ENCODE peak calls at places on chromosome 12, in six cellular contexts. One of them, this sample, is unnamed.
A peak's percentile ranks its signal among the peaks of the same experiment; 100 is the strongest.

GRCh38 chr12:130672122-130672825 is 43.8 kb downstream of the RIMBP2 start:
- DNase-seq in T-helper 22 cell: no peak
- DNase-seq in stimulated activated CD8-positive, alpha-beta memory T cell treated with anti-CD3 and anti-CD28 coated beads, Interleukin-2, amount 100 ng/mL, for 48 hours: no peak
- DNase-seq in HS-5: no peak
- DNase-seq in CD4-positive, alpha-beta memory T cell: no peak
- DNase-seq in right lobe of liver: no peak
- DNase-seq in this sample: no peak

GRCh38 chr12:132046561-132046960 is 96.8 kb downstream of the EP400 start:
- DNase-seq in T-helper 22 cell: no peak
- DNase-seq in stimulated activated CD8-positive, alpha-beta memory T cell treated with anti-CD3 and anti-CD28 coated beads, Interleukin-2, amount 100 ng/mL, for 48 hours: no peak
- DNase-seq in HS-5: peak; percentile 6
- DNase-seq in CD4-positive, alpha-beta memory T cell: no peak
- DNase-seq in right lobe of liver: no peak
- DNase-seq in this sample: peak; percentile 82

GRCh38 chr12:3158851-3159465 is 81.8 kb downstream of the TSPAN9 start:
- DNase-seq in T-helper 22 cell: no peak
- DNase-seq in stimulated activated CD8-positive, alpha-beta memory T cell treated with anti-CD3 and anti-CD28 coated beads, Interleukin-2, amount 100 ng/mL, for 48 hours: no peak
- DNase-seq in HS-5: no peak
- DNase-seq in CD4-positive, alpha-beta memory T cell: no peak
- DNase-seq in right lobe of liver: peak; percentile 19
- DNase-seq in this sample: peak; percentile 83

GRCh38 chr12:7806863-7807487 is 17.8 kb downstream of the NANOG start:
- DNase-seq in T-helper 22 cell: no peak
- DNase-seq in stimulated activated CD8-positive, alpha-beta memory T cell treated with anti-CD3 and anti-CD28 coated beads, Interleukin-2, amount 100 ng/mL, for 48 hours: peak; percentile 34
- DNase-seq in HS-5: peak; percentile 65
- DNase-seq in CD4-positive, alpha-beta memory T cell: peak; percentile 43
- DNase-seq in right lobe of liver: peak; percentile 59
- DNase-seq in this sample: peak; percentile 75

GRCh38 chr12:16524378-16524777 is 81.6 kb downstream of the LMO3 start:
- DNase-seq in T-helper 22 cell: no peak
- DNase-seq in stimulated activated CD8-positive, alpha-beta memory T cell treated with anti-CD3 and anti-CD28 coated beads, Interleukin-2, amount 100 ng/mL, for 48 hours: no peak
- DNase-seq in HS-5: no peak
- DNase-seq in CD4-positive, alpha-beta memory T cell: no peak
- DNase-seq in right lobe of liver: no peak
- DNase-seq in this sample: no peak

GRCh38 chr12:30978639-30979038 is 52.1 kb downstream of the TSPAN11 start:
- DNase-seq in T-helper 22 cell: no peak
- DNase-seq in stimulated activated CD8-positive, alpha-beta memory T cell treated with anti-CD3 and anti-CD28 coated beads, Interleukin-2, amount 100 ng/mL, for 48 hours: no peak
- DNase-seq in HS-5: no peak
- DNase-seq in CD4-positive, alpha-beta memory T cell: no peak
- DNase-seq in right lobe of liver: no peak
- DNase-seq in this sample: no peak

GRCh38 chr12:85350356-85350755 is 70.3 kb downstream of the ALX1 start:
- DNase-seq in T-helper 22 cell: no peak
- DNase-seq in stimulated activated CD8-positive, alpha-beta memory T cell treated with anti-CD3 and anti-CD28 coated beads, Interleukin-2, amount 100 ng/mL, for 48 hours: no peak
- DNase-seq in HS-5: no peak
- DNase-seq in CD4-positive, alpha-beta memory T cell: peak; percentile 11
- DNase-seq in right lobe of liver: no peak
- DNase-seq in this sample: no peak

GRCh38 chr12:104720346-104721064 is 237.6 kb downstream of the SLC41A2 start:
- DNase-seq in T-helper 22 cell: peak; percentile 72
- DNase-seq in stimulated activated CD8-positive, alpha-beta memory T cell treated with anti-CD3 and anti-CD28 coated beads, Interleukin-2, amount 100 ng/mL, for 48 hours: peak; percentile 24
- DNase-seq in HS-5: no peak
- DNase-seq in CD4-positive, alpha-beta memory T cell: peak; percentile 87
- DNase-seq in right lobe of liver: no peak
- DNase-seq in this sample: peak; percentile 70

GRCh38 chr12:109461846-109462766 is 15.0 kb downstream of the KCTD10 start:
- DNase-seq in T-helper 22 cell: no peak
- DNase-seq in stimulated activated CD8-positive, alpha-beta memory T cell treated with anti-CD3 and anti-CD28 coated beads, Interleukin-2, amount 100 ng/mL, for 48 hours: no peak
- DNase-seq in HS-5: peak; percentile 95
- DNase-seq in CD4-positive, alpha-beta memory T cell: no peak
- DNase-seq in right lobe of liver: no peak
- DNase-seq in this sample: peak; percentile 92

GRCh38 chr12:106068296-106068695 is 70.5 kb downstream of the NUAK1 start:
- DNase-seq in T-helper 22 cell: no peak
- DNase-seq in stimulated activated CD8-positive, alpha-beta memory T cell treated with anti-CD3 and anti-CD28 coated beads, Interleukin-2, amount 100 ng/mL, for 48 hours: no peak
- DNase-seq in HS-5: no peak
- DNase-seq in CD4-positive, alpha-beta memory T cell: no peak
- DNase-seq in right lobe of liver: no peak
- DNase-seq in this sample: no peak

GRCh38 chr12:14993537-14994266 is 20.9 kb downstream of the PDE6H start:
- DNase-seq in T-helper 22 cell: no peak
- DNase-seq in stimulated activated CD8-positive, alpha-beta memory T cell treated with anti-CD3 and anti-CD28 coated beads, Interleukin-2, amount 100 ng/mL, for 48 hours: no peak
- DNase-seq in HS-5: peak; percentile 38
- DNase-seq in CD4-positive, alpha-beta memory T cell: no peak
- DNase-seq in right lobe of liver: no peak
- DNase-seq in this sample: peak; percentile 46

GRCh38 chr12:50101663-50102062 is 2.1 kb upstream of the GPD1 start:
- DNase-seq in T-helper 22 cell: no peak
- DNase-seq in stimulated activated CD8-positive, alpha-beta memory T cell treated with anti-CD3 and anti-CD28 coated beads, Interleukin-2, amount 100 ng/mL, for 48 hours: no peak
- DNase-seq in HS-5: no peak
- DNase-seq in CD4-positive, alpha-beta memory T cell: no peak
- DNase-seq in right lobe of liver: no peak
- DNase-seq in this sample: peak; percentile 57

GRCh38 chr12:52204931-52205505 is 13.2 kb upstream of the KRT80 start:
- DNase-seq in T-helper 22 cell: no peak
- DNase-seq in stimulated activated CD8-positive, alpha-beta memory T cell treated with anti-CD3 and anti-CD28 coated beads, Interleukin-2, amount 100 ng/mL, for 48 hours: no peak
- DNase-seq in HS-5: no peak
- DNase-seq in CD4-positive, alpha-beta memory T cell: no peak
- DNase-seq in right lobe of liver: peak; percentile 24
- DNase-seq in this sample: no peak

GRCh38 chr12:54024127-54024526 is 4.1 kb upstream of the HOXC6 start:
- DNase-seq in T-helper 22 cell: no peak
- DNase-seq in stimulated activated CD8-positive, alpha-beta memory T cell treated with anti-CD3 and anti-CD28 coated beads, Interleukin-2, amount 100 ng/mL, for 48 hours: no peak
- DNase-seq in HS-5: no peak
- DNase-seq in CD4-positive, alpha-beta memory T cell: no peak
- DNase-seq in right lobe of liver: peak; percentile 16
- DNase-seq in this sample: no peak

GRCh38 chr12:13220848-13221247 is 24.3 kb downstream of the EMP1 start:
- DNase-seq in T-helper 22 cell: no peak
- DNase-seq in stimulated activated CD8-positive, alpha-beta memory T cell treated with anti-CD3 and anti-CD28 coated beads, Interleukin-2, amount 100 ng/mL, for 48 hours: no peak
- DNase-seq in HS-5: peak; percentile 65
- DNase-seq in CD4-positive, alpha-beta memory T cell: no peak
- DNase-seq in right lobe of liver: no peak
- DNase-seq in this sample: no peak

GRCh38 chr12:108827941-108828340 is 29.4 kb downstream of the SSH1 start:
- DNase-seq in T-helper 22 cell: no peak
- DNase-seq in stimulated activated CD8-positive, alpha-beta memory T cell treated with anti-CD3 and anti-CD28 coated beads, Interleukin-2, amount 100 ng/mL, for 48 hours: no peak
- DNase-seq in HS-5: no peak
- DNase-seq in CD4-positive, alpha-beta memory T cell: no peak
- DNase-seq in right lobe of liver: no peak
- DNase-seq in this sample: no peak

GRCh38 chr12:1297206-1297605 is 297.2 kb downstream of the FBXL14 start:
- DNase-seq in T-helper 22 cell: no peak
- DNase-seq in stimulated activated CD8-positive, alpha-beta memory T cell treated with anti-CD3 and anti-CD28 coated beads, Interleukin-2, amount 100 ng/mL, for 48 hours: no peak
- DNase-seq in HS-5: peak; percentile 18
- DNase-seq in CD4-positive, alpha-beta memory T cell: no peak
- DNase-seq in right lobe of liver: no peak
- DNase-seq in this sample: peak; percentile 15

GRCh38 chr12:79347852-79348251 is 342.9 kb downstream of the PAWR start:
- DNase-seq in T-helper 22 cell: no peak
- DNase-seq in stimulated activated CD8-positive, alpha-beta memory T cell treated with anti-CD3 and anti-CD28 coated beads, Interleukin-2, amount 100 ng/mL, for 48 hours: no peak
- DNase-seq in HS-5: no peak
- DNase-seq in CD4-positive, alpha-beta memory T cell: no peak
- DNase-seq in right lobe of liver: no peak
- DNase-seq in this sample: no peak

GRCh38 chr12:14571779-14572178 is 4.1 kb upstream of the PLBD1 start:
- DNase-seq in T-helper 22 cell: no peak
- DNase-seq in stimulated activated CD8-positive, alpha-beta memory T cell treated with anti-CD3 and anti-CD28 coated beads, Interleukin-2, amount 100 ng/mL, for 48 hours: no peak
- DNase-seq in HS-5: no peak
- DNase-seq in CD4-positive, alpha-beta memory T cell: no peak
- DNase-seq in right lobe of liver: no peak
- DNase-seq in this sample: no peak

GRCh38 chr12:101792046-101792931 is 38.5 kb downstream of the GNPTAB start:
- DNase-seq in T-helper 22 cell: no peak
- DNase-seq in stimulated activated CD8-positive, alpha-beta memory T cell treated with anti-CD3 and anti-CD28 coated beads, Interleukin-2, amount 100 ng/mL, for 48 hours: no peak
- DNase-seq in HS-5: no peak
- DNase-seq in CD4-positive, alpha-beta memory T cell: no peak
- DNase-seq in right lobe of liver: no peak
- DNase-seq in this sample: peak; percentile 9

GRCh38 chr12:25052191-25053020 is 103.5 kb upstream of the BCAT1 start:
- DNase-seq in T-helper 22 cell: peak; percentile 34
- DNase-seq in stimulated activated CD8-positive, alpha-beta memory T cell treated with anti-CD3 and anti-CD28 coated beads, Interleukin-2, amount 100 ng/mL, for 48 hours: no peak
- DNase-seq in HS-5: no peak
- DNase-seq in CD4-positive, alpha-beta memory T cell: peak; percentile 82
- DNase-seq in right lobe of liver: no peak
- DNase-seq in this sample: no peak

GRCh38 chr12:105459760-105460325 is 129.4 kb downstream of the C12orf75 start:
- DNase-seq in T-helper 22 cell: no peak
- DNase-seq in stimulated activated CD8-positive, alpha-beta memory T cell treated with anti-CD3 and anti-CD28 coated beads, Interleukin-2, amount 100 ng/mL, for 48 hours: no peak
- DNase-seq in HS-5: no peak
- DNase-seq in CD4-positive, alpha-beta memory T cell: no peak
- DNase-seq in right lobe of liver: no peak
- DNase-seq in this sample: no peak

GRCh38 chr12:89117448-89118034 is 234.8 kb downstream of the DUSP6 start:
- DNase-seq in T-helper 22 cell: no peak
- DNase-seq in stimulated activated CD8-positive, alpha-beta memory T cell treated with anti-CD3 and anti-CD28 coated beads, Interleukin-2, amount 100 ng/mL, for 48 hours: no peak
- DNase-seq in HS-5: no peak
- DNase-seq in CD4-positive, alpha-beta memory T cell: no peak
- DNase-seq in right lobe of liver: no peak
- DNase-seq in this sample: peak; percentile 13

GRCh38 chr12:92485356-92486348 is 217.1 kb upstream of the PLEKHG7 start:
- DNase-seq in T-helper 22 cell: no peak
- DNase-seq in stimulated activated CD8-positive, alpha-beta memory T cell treated with anti-CD3 and anti-CD28 coated beads, Interleukin-2, amount 100 ng/mL, for 48 hours: no peak
- DNase-seq in HS-5: no peak
- DNase-seq in CD4-positive, alpha-beta memory T cell: no peak
- DNase-seq in right lobe of liver: no peak
- DNase-seq in this sample: no peak

GRCh38 chr12:94297325-94297724 is 148.9 kb downstream of the PLXNC1 start:
- DNase-seq in T-helper 22 cell: no peak
- DNase-seq in stimulated activated CD8-positive, alpha-beta memory T cell treated with anti-CD3 and anti-CD28 coated beads, Interleukin-2, amount 100 ng/mL, for 48 hours: no peak
- DNase-seq in HS-5: no peak
- DNase-seq in CD4-positive, alpha-beta memory T cell: no peak
- DNase-seq in right lobe of liver: no peak
- DNase-seq in this sample: no peak

GRCh38 chr12:2794261-2794735 is 472 bp upstream of the FKBP4 start:
- DNase-seq in T-helper 22 cell: no peak
- DNase-seq in stimulated activated CD8-positive, alpha-beta memory T cell treated with anti-CD3 and anti-CD28 coated beads, Interleukin-2, amount 100 ng/mL, for 48 hours: no peak
- DNase-seq in HS-5: no peak
- DNase-seq in CD4-positive, alpha-beta memory T cell: no peak
- DNase-seq in right lobe of liver: no peak
- DNase-seq in this sample: peak; percentile 68

GRCh38 chr12:122992386-122992785 is 11.9 kb downstream of the ARL6IP4 start:
- DNase-seq in T-helper 22 cell: no peak
- DNase-seq in stimulated activated CD8-positive, alpha-beta memory T cell treated with anti-CD3 and anti-CD28 coated beads, Interleukin-2, amount 100 ng/mL, for 48 hours: no peak
- DNase-seq in HS-5: no peak
- DNase-seq in CD4-positive, alpha-beta memory T cell: no peak
- DNase-seq in right lobe of liver: peak; percentile 57
- DNase-seq in this sample: no peak

GRCh38 chr12:6090786-6091185 is 33.7 kb downstream of the VWF start:
- DNase-seq in T-helper 22 cell: no peak
- DNase-seq in stimulated activated CD8-positive, alpha-beta memory T cell treated with anti-CD3 and anti-CD28 coated beads, Interleukin-2, amount 100 ng/mL, for 48 hours: no peak
- DNase-seq in HS-5: no peak
- DNase-seq in CD4-positive, alpha-beta memory T cell: no peak
- DNase-seq in right lobe of liver: no peak
- DNase-seq in this sample: no peak

GRCh38 chr12:131276501-131277185 is 322.9 kb downstream of the ADGRD1 start:
- DNase-seq in T-helper 22 cell: no peak
- DNase-seq in stimulated activated CD8-positive, alpha-beta memory T cell treated with anti-CD3 and anti-CD28 coated beads, Interleukin-2, amount 100 ng/mL, for 48 hours: no peak
- DNase-seq in HS-5: no peak
- DNase-seq in CD4-positive, alpha-beta memory T cell: no peak
- DNase-seq in right lobe of liver: peak; percentile 29
- DNase-seq in this sample: no peak

GRCh38 chr12:102511575-102511974 is 31.2 kb upstream of the IGF1 start:
- DNase-seq in T-helper 22 cell: no peak
- DNase-seq in stimulated activated CD8-positive, alpha-beta memory T cell treated with anti-CD3 and anti-CD28 coated beads, Interleukin-2, amount 100 ng/mL, for 48 hours: no peak
- DNase-seq in HS-5: no peak
- DNase-seq in CD4-positive, alpha-beta memory T cell: no peak
- DNase-seq in right lobe of liver: peak; percentile 56
- DNase-seq in this sample: no peak

GRCh38 chr12:89706551-89707348 is 1.9 kb downstream of the ATP2B1 start:
- DNase-seq in T-helper 22 cell: peak; percentile 1
- DNase-seq in stimulated activated CD8-positive, alpha-beta memory T cell treated with anti-CD3 and anti-CD28 coated beads, Interleukin-2, amount 100 ng/mL, for 48 hours: no peak
- DNase-seq in HS-5: no peak
- DNase-seq in CD4-positive, alpha-beta memory T cell: peak; percentile 34
- DNase-seq in right lobe of liver: peak; percentile 46
- DNase-seq in this sample: peak; percentile 49

GRCh38 chr12:16612647-16613046 is 6.7 kb upstream of the LMO3 start:
- DNase-seq in T-helper 22 cell: no peak
- DNase-seq in stimulated activated CD8-positive, alpha-beta memory T cell treated with anti-CD3 and anti-CD28 coated beads, Interleukin-2, amount 100 ng/mL, for 48 hours: no peak
- DNase-seq in HS-5: no peak
- DNase-seq in CD4-positive, alpha-beta memory T cell: no peak
- DNase-seq in right lobe of liver: no peak
- DNase-seq in this sample: no peak

GRCh38 chr12:108367436-108367835 is 28.3 kb upstream of the CMKLR1 start:
- DNase-seq in T-helper 22 cell: no peak
- DNase-seq in stimulated activated CD8-positive, alpha-beta memory T cell treated with anti-CD3 and anti-CD28 coated beads, Interleukin-2, amount 100 ng/mL, for 48 hours: no peak
- DNase-seq in HS-5: no peak
- DNase-seq in CD4-positive, alpha-beta memory T cell: no peak
- DNase-seq in right lobe of liver: no peak
- DNase-seq in this sample: no peak

GRCh38 chr12:128267651-128268347 is 829 bp downstream of the TMEM132C start:
- DNase-seq in T-helper 22 cell: no peak
- DNase-seq in stimulated activated CD8-positive, alpha-beta memory T cell treated with anti-CD3 and anti-CD28 coated beads, Interleukin-2, amount 100 ng/mL, for 48 hours: no peak
- DNase-seq in HS-5: no peak
- DNase-seq in CD4-positive, alpha-beta memory T cell: no peak
- DNase-seq in right lobe of liver: no peak
- DNase-seq in this sample: peak; percentile 1

GRCh38 chr12:57872362-57872761 is 25.8 kb upstream of the CTDSP2 start:
- DNase-seq in T-helper 22 cell: no peak
- DNase-seq in stimulated activated CD8-positive, alpha-beta memory T cell treated with anti-CD3 and anti-CD28 coated beads, Interleukin-2, amount 100 ng/mL, for 48 hours: no peak
- DNase-seq in HS-5: no peak
- DNase-seq in CD4-positive, alpha-beta memory T cell: no peak
- DNase-seq in right lobe of liver: no peak
- DNase-seq in this sample: no peak

GRCh38 chr12:111785651-111786050 is 18.9 kb downstream of the ALDH2 start:
- DNase-seq in T-helper 22 cell: no peak
- DNase-seq in stimulated activated CD8-positive, alpha-beta memory T cell treated with anti-CD3 and anti-CD28 coated beads, Interleukin-2, amount 100 ng/mL, for 48 hours: no peak
- DNase-seq in HS-5: no peak
- DNase-seq in CD4-positive, alpha-beta memory T cell: no peak
- DNase-seq in right lobe of liver: no peak
- DNase-seq in this sample: peak; percentile 16

GRCh38 chr12:64951944-64952343 is 127.5 kb downstream of the TBC1D30 start:
- DNase-seq in T-helper 22 cell: no peak
- DNase-seq in stimulated activated CD8-positive, alpha-beta memory T cell treated with anti-CD3 and anti-CD28 coated beads, Interleukin-2, amount 100 ng/mL, for 48 hours: no peak
- DNase-seq in HS-5: no peak
- DNase-seq in CD4-positive, alpha-beta memory T cell: no peak
- DNase-seq in right lobe of liver: no peak
- DNase-seq in this sample: no peak

GRCh38 chr12:101599771-101600486 is 5.2 kb downstream of the MYBPC1 start:
- DNase-seq in T-helper 22 cell: no peak
- DNase-seq in stimulated activated CD8-positive, alpha-beta memory T cell treated with anti-CD3 and anti-CD28 coated beads, Interleukin-2, amount 100 ng/mL, for 48 hours: no peak
- DNase-seq in HS-5: no peak
- DNase-seq in CD4-positive, alpha-beta memory T cell: no peak
- DNase-seq in right lobe of liver: no peak
- DNase-seq in this sample: peak; percentile 42

GRCh38 chr12:129193263-129193871 is 340.1 kb downstream of the GLT1D1 start:
- DNase-seq in T-helper 22 cell: no peak
- DNase-seq in stimulated activated CD8-positive, alpha-beta memory T cell treated with anti-CD3 and anti-CD28 coated beads, Interleukin-2, amount 100 ng/mL, for 48 hours: peak; percentile 5
- DNase-seq in HS-5: no peak
- DNase-seq in CD4-positive, alpha-beta memory T cell: no peak
- DNase-seq in right lobe of liver: no peak
- DNase-seq in this sample: peak; percentile 46

This sample was measured in astrocyte of the hippocampus.